ENCODE peak calls at places on chromosomes 2 and 18, in six cellular contexts. M is body of pancreas, T is lower lobe of right lung, G is pancreas, I is HCT116, Q is right lobe of liver. B is an unnamed sample.

GRCh38 chr18:36176739-36177138 is 10.6 kb upstream of the MOCOS start:
- DNase-seq in M (no peak), T (no peak), G (no peak), I (no peak), Q (no peak), B (no peak)

GRCh38 chr2:8676191-8676914 is 5.5 kb upstream of the ID2 start:
- DNase-seq in M (peak), T (peak), G (peak), I (no peak), Q (peak), B (peak)

GRCh38 chr18:36328385-36328858 is 30.9 kb downstream of the FHOD3 start:
- DNase-seq in M (no peak), T (no peak), G (no peak), I (no peak), Q (no peak), B (no peak)

GRCh38 chr2:71685941-71686611 is 232.7 kb downstream of the DYSF start:
- DNase-seq in M (peak), T (no peak), G (peak), I (no peak), Q (peak), B (peak)

GRCh38 chr2:166376873-166377272 is 1.1 kb upstream of the SCN9A start:
- DNase-seq in M (no peak), T (no peak), G (no peak), I (no peak), Q (no peak), B (no peak)

GRCh38 chr18:10378688-10379465 is 75.6 kb upstream of the APCDD1 start:
- DNase-seq in M (no peak), T (no peak), G (no peak), I (no peak), Q (no peak), B (peak)

GRCh38 chr2:85534875-85535274 is 4.1 kb upstream of the MAT2A start:
- DNase-seq in M (no peak), T (no peak), G (no peak), I (no peak), Q (no peak), B (no peak)

GRCh38 chr2:72828840-72829507 is 3.1 kb upstream of the EXOC6B start:
- DNase-seq in M (no peak), T (no peak), G (no peak), I (no peak), Q (no peak), B (no peak)

GRCh38 chr18:58046087-58046793 is 2.2 kb downstream of the NEDD4L start:
- DNase-seq in M (peak), T (no peak), G (no peak), I (no peak), Q (no peak), B (no peak)

GRCh38 chr18:24778810-24779418 is 318.5 kb downstream of the HRH4 start:
- DNase-seq in M (no peak), T (no peak), G (no peak), I (no peak), Q (no peak), B (no peak)

GRCh38 chr18:79754831-79755351 is 42.8 kb upstream of the KCNG2 start:
- DNase-seq in M (no peak), T (no peak), G (no peak), I (no peak), Q (no peak), B (peak)

GRCh38 chr2:3073196-3073595 is 304.4 kb downstream of the EIPR1 start:
- DNase-seq in M (no peak), T (no peak), G (no peak), I (no peak), Q (no peak), B (no peak)

GRCh38 chr2:136025057-136025973 is 39.9 kb upstream of the DARS1 start:
- DNase-seq in M (peak), T (peak), G (peak), I (peak), Q (peak), B (peak)

GRCh38 chr2:45647346-45647745 is 4.1 kb upstream of the PRKCE start:
- DNase-seq in M (no peak), T (no peak), G (no peak), I (no peak), Q (no peak), B (no peak)

GRCh38 chr18:25725461-25725860 is 365.0 kb downstream of the SS18 start:
- DNase-seq in M (no peak), T (no peak), G (no peak), I (no peak), Q (no peak), B (no peak)

GRCh38 chr2:64656379-64656778 is 2.7 kb upstream of the SERTAD2 start:
- DNase-seq in M (no peak), T (no peak), G (no peak), I (no peak), Q (no peak), B (no peak)

GRCh38 chr2:1140389-1141003 is 189.8 kb downstream of the SNTG2 start:
- DNase-seq in M (peak), T (no peak), G (no peak), I (no peak), Q (no peak), B (no peak)

GRCh38 chr2:113886479-113887383 is 3.2 kb upstream of the ACTR3 start:
- DNase-seq in M (peak), T (peak), G (no peak), I (no peak), Q (peak), B (peak)

GRCh38 chr2:196821195-196821594 is 12.0 kb upstream of the C2orf66 start:
- DNase-seq in M (no peak), T (no peak), G (no peak), I (no peak), Q (no peak), B (no peak)

GRCh38 chr2:241563031-241563507 is 4.5 kb downstream of the BOK start:
- DNase-seq in M (no peak), T (peak), G (peak), I (no peak), Q (no peak), B (peak)

GRCh38 chr2:228777855-228778355 is 493.2 kb downstream of the PID1 start:
- DNase-seq in M (no peak), T (no peak), G (no peak), I (no peak), Q (no peak), B (no peak)

GRCh38 chr18:42604820-42605219 is 510.7 kb downstream of the RIT2 start:
- DNase-seq in M (no peak), T (no peak), G (no peak), I (no peak), Q (no peak), B (no peak)

GRCh38 chr2:74239346-74239745 is 40.9 kb downstream of the MTHFD2 start:
- DNase-seq in M (no peak), T (no peak), G (no peak), I (no peak), Q (no peak), B (no peak)

GRCh38 chr2:29236074-29236473 is 120.9 kb downstream of the CLIP4 start:
- DNase-seq in M (no peak), T (no peak), G (no peak), I (no peak), Q (no peak), B (no peak)

GRCh38 chr2:437772-438393 is 150.0 kb upstream of the ALKAL2 start:
- DNase-seq in M (peak), T (no peak), G (no peak), I (no peak), Q (no peak), B (peak)

GRCh38 chr2:28052691-28053090 is 162.2 kb downstream of the BABAM2 start:
- DNase-seq in M (no peak), T (no peak), G (no peak), I (no peak), Q (no peak), B (no peak)

GRCh38 chr2:39306626-39307025 is 62.9 kb upstream of the CDKL4 start:
- DNase-seq in M (no peak), T (no peak), G (no peak), I (no peak), Q (no peak), B (no peak)

GRCh38 chr2:101540518-101540917 is 65.6 kb upstream of the RFX8 start:
- DNase-seq in M (no peak), T (no peak), G (no peak), I (no peak), Q (no peak), B (no peak)

GRCh38 chr2:241208058-241208457 is 19.6 kb downstream of the ANO7 start:
- DNase-seq in M (no peak), T (no peak), G (no peak), I (no peak), Q (no peak), B (no peak)

GRCh38 chr2:191746809-191747208 is 68.9 kb downstream of the NABP1 start:
- DNase-seq in M (no peak), T (no peak), G (no peak), I (no peak), Q (no peak), B (no peak)

DNA sequence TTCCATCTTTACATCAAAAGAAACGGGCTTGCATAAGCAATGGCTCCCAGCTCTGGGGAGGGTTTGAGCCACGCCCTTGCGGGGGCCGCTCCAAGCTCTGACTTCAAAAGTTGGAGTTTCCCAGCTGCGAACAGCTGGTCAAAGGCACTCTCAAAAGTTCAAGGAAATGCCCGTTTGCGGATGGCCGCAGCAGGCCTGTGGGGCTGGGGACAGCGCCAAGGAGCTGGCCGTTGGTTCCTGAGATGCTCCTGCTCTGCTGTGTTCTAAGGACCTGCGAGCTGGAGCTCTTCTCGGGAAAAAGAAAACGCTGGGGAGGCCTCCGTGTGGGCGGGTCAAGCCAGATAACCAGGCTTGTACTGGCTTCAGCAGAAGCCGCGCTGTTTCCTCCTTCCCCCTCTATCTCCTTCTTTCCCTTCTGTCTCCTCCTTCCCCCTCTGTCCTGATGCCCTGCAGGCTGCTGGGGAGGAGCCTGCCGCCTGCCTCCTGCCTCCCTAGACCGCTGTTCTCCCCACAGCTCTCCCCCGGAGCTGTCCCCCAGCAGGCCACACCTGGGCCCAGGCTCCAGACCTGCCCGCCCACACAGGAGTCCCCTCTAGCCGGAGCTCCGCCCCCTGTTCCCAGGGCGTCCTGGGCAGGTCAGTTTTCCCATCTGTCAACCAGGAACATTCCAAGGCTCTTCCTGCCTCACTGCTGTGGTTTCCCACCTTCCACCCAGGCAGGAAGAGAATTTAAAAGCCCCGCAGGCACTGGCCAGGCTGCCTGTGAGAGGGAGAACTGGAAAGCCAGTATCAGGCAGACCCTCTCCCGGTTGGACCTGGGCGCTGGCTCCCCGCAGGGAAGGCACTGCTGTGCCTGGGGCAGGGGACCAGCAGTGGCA is 14.1 kb downstream of the KLF11 start:
- DNase-seq in M (no peak), T (peak), G (peak), I (no peak), Q (peak), B (peak)
- H3K4me3 ChIP-seq in M (no peak), T (peak), G (no peak), I (peak), Q (no peak), B (peak)

DNA sequence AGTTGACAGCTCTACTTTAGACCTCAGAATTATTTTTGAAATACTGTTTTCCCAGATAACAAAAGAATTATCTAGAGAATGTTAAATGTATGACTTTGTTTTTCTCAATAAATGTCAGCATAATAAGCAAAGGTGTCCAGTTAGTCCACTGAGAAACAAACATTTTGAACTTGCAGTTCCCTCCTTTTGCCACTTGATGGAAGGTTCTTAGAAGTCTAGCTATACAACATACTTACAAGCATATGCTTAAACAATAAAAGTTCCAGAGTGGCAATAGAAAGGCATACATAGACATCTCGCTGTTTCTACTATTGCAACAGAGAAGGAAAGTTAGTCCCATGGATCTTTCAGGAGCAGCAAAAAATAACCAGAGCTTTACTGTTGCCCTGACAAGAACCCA is 11.8 kb downstream of the NDUFA10 start:
- DNase-seq in M (no peak), T (no peak), G (no peak), I (no peak), Q (no peak), B (no peak)
- TF ChIP-seq CTCF in M (no peak), T (no peak), G (no peak), I (peak), Q (peak), B (no peak)

GRCh38 chr2:159148891-159149290 is 137.6 kb downstream of the WDSUB1 start:
- DNase-seq in M (no peak), T (no peak), G (no peak), I (no peak), Q (no peak), B (no peak)

GRCh38 chr2:159147687-159148086 is 138.8 kb downstream of the WDSUB1 start:
- DNase-seq in M (no peak), T (no peak), G (no peak), I (no peak), Q (no peak), B (no peak)

GRCh38 chr2:159144776-159145614 is 141.5 kb downstream of the WDSUB1 start:
- DNase-seq in M (no peak), T (no peak), G (no peak), I (no peak), Q (no peak), B (no peak)

GRCh38 chr2:159145745-159146359 is 140.7 kb downstream of the WDSUB1 start:
- DNase-seq in M (no peak), T (no peak), G (no peak), I (no peak), Q (no peak), B (no peak)

GRCh38 chr2:159146930-159147666 is 139.4 kb downstream of the WDSUB1 start:
- DNase-seq in M (peak), T (no peak), G (peak), I (peak), Q (peak), B (peak)
- H3K27ac ChIP-seq in M (peak), T (peak), G (peak), I (no peak), Q (no peak), B (no peak)

GRCh38 chr2:41031282-41031681 is 579.4 kb upstream of the SLC8A1 start:
- DNase-seq in M (no peak), T (no peak), G (no peak), I (no peak), Q (no peak), B (no peak)

GRCh38 chr2:41024806-41025205 is 572.9 kb upstream of the SLC8A1 start:
- DNase-seq in M (no peak), T (no peak), G (no peak), I (no peak), Q (no peak), B (no peak)

GRCh38 chr2:41027095-41027494 is 575.2 kb upstream of the SLC8A1 start:
- DNase-seq in M (no peak), T (no peak), G (no peak), I (no peak), Q (no peak), B (no peak)

GRCh38 chr2:41026613-41027012 is 574.7 kb upstream of the SLC8A1 start:
- DNase-seq in M (no peak), T (no peak), G (no peak), I (no peak), Q (no peak), B (no peak)
- H3K4me3 ChIP-seq in M (no peak), T (no peak), G (no peak), I (no peak), Q (no peak), B (no peak)

GRCh38 chr18:38250981-38251380 is 685.4 kb upstream of the CELF4 start:
- DNase-seq in M (no peak), T (no peak), G (no peak), I (no peak), Q (no peak), B (no peak)
- TF ChIP-seq CTCF in M (no peak), T (no peak), G (no peak), I (no peak), Q (no peak), B (no peak)

GRCh38 chr2:110819711-110820110 is 87.3 kb downstream of the ACOXL start:
- DNase-seq in M (no peak), T (no peak), G (no peak), I (no peak), Q (no peak), B (no peak)
- H3K27ac ChIP-seq in M (no peak), T (no peak), G (no peak), I (no peak), Q (no peak), B (no peak)

DNA sequence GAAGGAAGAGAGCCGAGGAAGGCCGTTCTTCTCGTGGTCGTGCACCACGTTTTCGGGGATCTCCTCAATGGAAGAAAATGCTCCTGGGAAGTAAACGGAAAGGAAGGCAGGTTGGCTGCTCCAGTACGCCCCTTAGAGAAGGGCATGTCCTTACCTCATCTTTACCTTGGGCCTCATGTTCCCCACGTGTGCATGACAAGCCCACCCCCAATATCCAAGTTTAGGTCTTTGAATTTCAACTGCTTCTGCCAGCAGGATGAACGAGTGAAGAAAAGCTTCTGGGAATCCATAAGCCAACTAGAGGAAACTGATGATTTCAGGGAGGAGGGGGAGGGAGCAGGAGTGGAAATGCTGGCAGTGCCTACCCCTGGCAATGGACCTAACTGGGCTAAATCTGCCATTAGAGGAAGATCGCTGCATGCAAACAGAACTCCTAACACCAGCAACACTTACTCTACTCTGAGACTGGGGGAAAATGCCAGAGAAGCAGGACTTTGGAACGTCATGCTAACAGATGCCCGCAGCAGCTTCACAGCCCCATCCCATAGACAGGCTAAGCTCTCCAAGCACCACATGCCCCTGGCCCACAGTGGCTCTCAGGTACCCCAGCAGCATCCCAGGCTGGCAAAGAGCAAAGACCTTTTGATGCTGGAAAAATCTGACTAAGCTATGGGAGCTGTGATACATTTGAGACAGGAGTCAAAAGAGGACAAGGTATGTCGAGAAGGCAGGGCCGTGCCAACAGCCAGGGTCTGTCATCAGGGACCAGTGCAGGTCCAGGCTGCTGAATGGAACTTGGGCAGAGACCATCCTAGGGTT is 21.7 kb downstream of the CHST10 start:
- DNase-seq in M (no peak), T (no peak), G (no peak), I (no peak), Q (no peak), B (no peak)
- H3K4me3 ChIP-seq in M (no peak), T (no peak), G (no peak), I (no peak), Q (no peak), B (no peak)

GRCh38 chr2:232869138-232870001 is 694 bp upstream of the SNORC start:
- DNase-seq in M (no peak), T (no peak), G (no peak), I (no peak), Q (no peak), B (no peak)
- TF ChIP-seq CTCF in M (no peak), T (no peak), G (no peak), I (no peak), Q (no peak), B (no peak)

B was measured in left lung.